ENCODE peak calls at places on chromosome 13, in six cellular contexts. M, R, G, Q, W and V are unnamed samples.

GRCh38 chr13:25453966-25454365 is 82.2 kb downstream of the ATP8A2 start:
- DNase-seq in M (peak), R (no peak), G (no peak), Q (no peak), W (no peak), V (no peak)

GRCh38 chr13:87676254-87677042 is 5.3 kb downstream of the SLITRK5 start:
- DNase-seq in G (no peak), W (no peak), M (no peak), Q (no peak), R (no peak), V (no peak)

GRCh38 chr13:73480784-73481183 is 422.0 kb downstream of the KLF5 start:
- DNase-seq in W (no peak), M (no peak), R (no peak), G (no peak), Q (no peak), V (no peak)

GRCh38 chr13:83008496-83008895 is 873.8 kb downstream of the SLITRK1 start:
- DNase-seq in W (no peak), Q (no peak), R (no peak), G (no peak), M (no peak), V (no peak)

GRCh38 chr13:93146584-93147292 is 79.9 kb upstream of the GPC6 start:
- DNase-seq in W (no peak), M (peak), Q (peak), R (peak), G (no peak), V (peak)

GRCh38 chr13:42970824-42971669 is 21.0 kb downstream of the EPSTI1 start:
- DNase-seq in G (no peak), Q (no peak), M (peak), R (no peak), W (no peak), V (no peak)

GRCh38 chr13:28022848-28023518 is 34.5 kb upstream of the URAD start:
- DNase-seq in Q (no peak), M (no peak), G (no peak), R (no peak), W (no peak), V (no peak)

GRCh38 chr13:101979825-101980224 is 422.0 kb downstream of the FGF14 start:
- DNase-seq in W (no peak), G (no peak), R (no peak), Q (no peak), M (no peak), V (no peak)

GRCh38 chr13:70747305-70747704 is 639.1 kb upstream of the KLHL1 start:
- DNase-seq in Q (no peak), W (no peak), M (no peak), G (no peak), R (no peak), V (no peak)

GRCh38 chr13:75906315-75906714 is 270.2 kb downstream of the LMO7 start:
- DNase-seq in Q (no peak), R (no peak), W (no peak), M (no peak), G (no peak), V (no peak)

GRCh38 chr13:47859129-47859528 is 141.9 kb downstream of the SUCLA2 start:
- DNase-seq in R (no peak), Q (peak), G (no peak), M (no peak), W (no peak), V (no peak)

GRCh38 chr13:46053162-46054012 is 841 bp upstream of the ZC3H13 start:
- DNase-seq in G (no peak), R (no peak), M (no peak), W (no peak), Q (no peak), V (no peak)

GRCh38 chr13:101343128-101343787 is 73.0 kb downstream of the NALCN start:
- DNase-seq in Q (no peak), W (no peak), R (no peak), M (no peak), G (no peak), V (no peak)

GRCh38 chr13:25062479-25062878 is 33.5 kb upstream of the PABPC3 start:
- DNase-seq in R (no peak), Q (no peak), W (no peak), G (no peak), M (no peak), V (no peak)

GRCh38 chr13:102812616-102813287 is 13.8 kb downstream of the BIVM start:
- DNase-seq in M (no peak), G (no peak), R (no peak), Q (no peak), W (no peak), V (no peak)

GRCh38 chr13:112828082-112828699 is 138.4 kb downstream of the ATP11A start:
- DNase-seq in G (no peak), W (no peak), M (no peak), Q (no peak), R (no peak), V (no peak)

GRCh38 chr13:68851026-68851425 is 1256.6 kb upstream of the ATXN8OS start:
- DNase-seq in W (no peak), M (no peak), R (no peak), G (no peak), Q (no peak), V (no peak)

GRCh38 chr13:30404207-30404606 is 18.1 kb upstream of the UBE2L5 start:
- DNase-seq in W (no peak), Q (no peak), G (no peak), M (no peak), R (no peak), V (no peak)

GRCh38 chr13:65724261-65724660 is 1505.9 kb downstream of the PCDH9 start:
- DNase-seq in G (no peak), M (no peak), R (peak), Q (peak), W (no peak), V (no peak)

GRCh38 chr13:98475521-98475920 is 101.4 kb downstream of the STK24 start:
- DNase-seq in M (no peak), R (no peak), W (no peak), Q (no peak), G (no peak), V (no peak)

GRCh38 chr13:28744656-28745055 is 25.9 kb upstream of the SLC46A3 start:
- DNase-seq in R (no peak), Q (no peak), M (no peak), W (no peak), G (no peak), V (no peak)

GRCh38 chr13:24116103-24116502 is 44.4 kb upstream of the SPATA13 start:
- DNase-seq in R (no peak), G (no peak), M (no peak), Q (no peak), W (no peak), V (no peak)

GRCh38 chr13:58134012-58134411 is 502.5 kb downstream of the PCDH17 start:
- DNase-seq in R (no peak), M (no peak), Q (no peak), G (no peak), W (no peak), V (no peak)

GRCh38 chr13:42486711-42487198 is 87.2 kb upstream of the TNFSF11 start:
- DNase-seq in G (no peak), Q (peak), M (peak), W (no peak), R (peak), V (no peak)

GRCh38 chr13:110664673-110665072 is 41.2 kb downstream of the CARS2 start:
- DNase-seq in Q (no peak), R (no peak), G (no peak), M (no peak), W (no peak), V (no peak)

GRCh38 chr13:51342706-51343105 is 3.2 kb downstream of the SERPINE3 start:
- DNase-seq in M (no peak), G (no peak), Q (peak), R (peak), W (no peak), V (no peak)

GRCh38 chr13:27264181-27264580 is 6.4 kb upstream of the RASL11A start:
- DNase-seq in W (no peak), Q (no peak), R (peak), G (no peak), M (no peak), V (no peak)

GRCh38 chr13:113598481-113598880 is 13.9 kb downstream of the TFDP1 start:
- DNase-seq in M (no peak), Q (no peak), G (no peak), R (no peak), W (no peak), V (no peak)

GRCh38 chr13:36293497-36293896 is 4.1 kb downstream of the CCDC169 start:
- DNase-seq in G (no peak), W (no peak), Q (no peak), R (no peak), M (no peak), V (no peak)

GRCh38 chr13:111201304-111201940 is 86.3 kb downstream of the ARHGEF7 start:
- DNase-seq in R (no peak), W (no peak), M (no peak), G (no peak), Q (no peak), V (no peak)

GRCh38 chr13:20714161-20714560 is 10.7 kb downstream of the IL17D start:
- DNase-seq in W (no peak), G (no peak), R (peak), Q (no peak), M (no peak), V (no peak)

GRCh38 chr13:53001871-53002270 is 26.7 kb upstream of the OLFM4 start:
- DNase-seq in Q (no peak), R (no peak), G (no peak), M (no peak), W (no peak), V (no peak)

GRCh38 chr13:113928701-113929627 is 44.9 kb downstream of the C13orf46 start:
- DNase-seq in M (no peak), Q (peak), G (no peak), W (no peak), R (peak), V (no peak)

GRCh38 chr13:45768668-45769067 is 66.5 kb downstream of the CBY2 start:
- DNase-seq in Q (no peak), M (no peak), R (no peak), G (no peak), W (no peak), V (no peak)

GRCh38 chr13:92802776-92803175 is 423.8 kb upstream of the GPC6 start:
- DNase-seq in Q (no peak), G (no peak), M (no peak), R (no peak), W (no peak), V (no peak)

GRCh38 chr13:102836471-102836870 is 9.4 kb upstream of the ERCC5 start:
- DNase-seq in M (no peak), Q (no peak), G (no peak), R (no peak), W (no peak), V (no peak)

GRCh38 chr13:112783946-112784500 is 94.2 kb downstream of the ATP11A start:
- DNase-seq in G (no peak), W (no peak), R (no peak), Q (no peak), M (no peak), V (no peak)

GRCh38 chr13:113863511-113864302 is at the start of gene GAS6:
- DNase-seq in R (no peak), G (no peak), M (no peak), Q (no peak), W (peak), V (no peak)

GRCh38 chr13:36432106-36432544 is at the start of gene CCNA1:
- DNase-seq in M (peak), R (no peak), W (peak), Q (no peak), G (no peak), V (no peak)